ENCODE peak calls at places on chromosomes 3 and 15, in ten cellular contexts. Y is GM03348; H is lower leg skin; L is activated CD8-positive, alpha-beta T cell treated with anti-CD3 and anti-CD28 coated beads for 36 hours; E is activated naive CD4-positive, alpha-beta T cell treated with anti-CD3 and anti-CD28 coated beads, Interleukin-2, amount 10 ng/mL, durations not matched to agents 7 days and 5 days; G is NCI-H1694 treated with DMSO at 0.1 percent for 48 hours; C is activated T-helper 9 cell treated with anti-CD3 and anti-CD28 coated beads, Interleukin-2, amount 50 U/mL, for 16 hours; O is iris pigment epithelial cell; J is GM23248; M is NT2/D1. W is an unnamed sample.

GRCh38 chr3:124384527-124384926 is 345.7 kb upstream of the UMPS start:
- DNase-seq in Y (no peak), H (no peak), L (no peak), E (no peak), G (no peak), C (no peak), O (no peak), J (no peak), M (no peak), W (no peak)

GRCh38 chr3:33372218-33373081 is 67.8 kb downstream of the UBP1 start:
- DNase-seq in Y (peak), H (no peak), L (peak), E (peak), G (peak), C (no peak), O (peak), J (peak), M (peak), W (no peak)

GRCh38 chr3:66527253-66527652 is 26.4 kb upstream of the LRIG1 start:
- DNase-seq in Y (no peak), H (no peak), L (no peak), E (no peak), G (no peak), C (no peak), O (no peak), J (no peak), M (no peak), W (no peak)

GRCh38 chr15:99454941-99455795 is 110.6 kb upstream of the MEF2A start:
- DNase-seq in Y (peak), H (peak), L (no peak), E (no peak), G (no peak), C (no peak), O (peak), J (peak), M (no peak), W (peak)

GRCh38 chr3:17181413-17181907 is 296.7 kb downstream of the PLCL2 start:
- DNase-seq in Y (no peak), H (no peak), L (no peak), E (no peak), G (no peak), C (no peak), O (no peak), J (no peak), M (no peak), W (no peak)

GRCh38 chr3:100399341-100400071 is 1.4 kb downstream of the TOMM70 start:
- DNase-seq in Y (no peak), H (no peak), L (no peak), E (no peak), G (no peak), C (no peak), O (no peak), J (peak), M (no peak), W (no peak)

GRCh38 chr3:89560546-89560945 is 453.1 kb downstream of the EPHA3 start:
- DNase-seq in Y (peak), H (no peak), L (no peak), E (no peak), G (no peak), C (no peak), O (peak), J (peak), M (no peak), W (no peak)

GRCh38 chr15:75452968-75453702 is 1.6 kb upstream of the SIN3A start:
- DNase-seq in Y (no peak), H (peak), L (peak), E (peak), G (peak), C (peak), O (peak), J (peak), M (no peak), W (no peak)

GRCh38 chr3:31270010-31270409 is 262.7 kb upstream of the STT3B start:
- DNase-seq in Y (no peak), H (no peak), L (no peak), E (no peak), G (no peak), C (no peak), O (no peak), J (no peak), M (no peak), W (no peak)

GRCh38 chr3:41489205-41489604 is 289.9 kb downstream of the CTNNB1 start:
- DNase-seq in Y (no peak), H (no peak), L (no peak), E (no peak), G (no peak), C (no peak), O (no peak), J (no peak), M (no peak), W (no peak)

GRCh38 chr15:53080484-53080883 is 290.3 kb upstream of the ONECUT1 start:
- DNase-seq in Y (no peak), H (no peak), L (no peak), E (no peak), G (no peak), C (no peak), O (no peak), J (no peak), M (no peak), W (no peak)